ENCODE peak calls at places on chromosome 6, in four cellular contexts. One of them, this sample, is unnamed. For H3K4me1, the result is how much of the 10 kb centered on the place peaks cover.

GRCh38 chr6:64932486-64932885 is 774.5 kb downstream of the EYS start:
- DNase-seq in right lobe of liver: no peak
- DNase-seq in left ventricle myocardium inferior: no peak
- DNase-seq in GM12878: no peak
- DNase-seq in this sample: no peak

GRCh38 chr6:163030980-163031379 is 303.2 kb downstream of the PACRG start:
- DNase-seq in right lobe of liver: no peak
- DNase-seq in GM12878: no peak
- DNase-seq in left ventricle myocardium inferior: no peak
- DNase-seq in this sample: no peak

GRCh38 chr6:108492131-108492766 is 68.5 kb upstream of the FOXO3 start:
- DNase-seq in right lobe of liver: no peak
- DNase-seq in GM12878: no peak
- DNase-seq in left ventricle myocardium inferior: no peak
- DNase-seq in this sample: no peak

GRCh38 chr6:98927534-98927933 is 20.2 kb downstream of the FBXL4 start:
- DNase-seq in left ventricle myocardium inferior: no peak
- DNase-seq in right lobe of liver: peak
- DNase-seq in GM12878: no peak
- DNase-seq in this sample: no peak

GRCh38 chr6:52233975-52234823 is 10.1 kb downstream of the IL17F start:
- DNase-seq in GM12878: no peak
- DNase-seq in left ventricle myocardium inferior: no peak
- DNase-seq in right lobe of liver: peak
- DNase-seq in this sample: no peak

GRCh38 chr6:131379951-131380350 is 193.1 kb upstream of the ARG1 start:
- DNase-seq in left ventricle myocardium inferior: no peak
- DNase-seq in GM12878: no peak
- DNase-seq in right lobe of liver: no peak
- DNase-seq in this sample: no peak

GRCh38 chr6:110875548-110876169 is 1.1 kb downstream of the AMD1 start:
- DNase-seq in GM12878: no peak
- DNase-seq in left ventricle myocardium inferior: peak
- DNase-seq in right lobe of liver: no peak
- DNase-seq in this sample: peak

GRCh38 chr6:6217838-6218237 is 102.6 kb downstream of the F13A1 start:
- DNase-seq in left ventricle myocardium inferior: no peak
- DNase-seq in GM12878: no peak
- DNase-seq in right lobe of liver: no peak
- DNase-seq in this sample: no peak

GRCh38 chr6:77883849-77884248 is 231.0 kb downstream of the MEI4 start:
- DNase-seq in GM12878: no peak
- DNase-seq in right lobe of liver: no peak
- DNase-seq in left ventricle myocardium inferior: no peak
- DNase-seq in this sample: no peak

GRCh38 chr6:138869343-138869742 is 73.5 kb downstream of the ECT2L start:
- DNase-seq in right lobe of liver: no peak
- DNase-seq in left ventricle myocardium inferior: peak
- DNase-seq in GM12878: no peak
- DNase-seq in this sample: peak

GRCh38 chr6:151835396-151835795 is 27.9 kb downstream of the ESR1 start:
- DNase-seq in left ventricle myocardium inferior: no peak
- DNase-seq in right lobe of liver: no peak
- DNase-seq in GM12878: no peak
- DNase-seq in this sample: no peak

GRCh38 chr6:132286298-132287019 is 114.8 kb downstream of the MOXD1 start:
- DNase-seq in right lobe of liver: no peak
- DNase-seq in GM12878: no peak
- DNase-seq in left ventricle myocardium inferior: no peak
- DNase-seq in this sample: no peak

GRCh38 chr6:39801456-39802251 is 9.5 kb downstream of the DAAM2 start:
- DNase-seq in left ventricle myocardium inferior: no peak
- DNase-seq in right lobe of liver: peak
- DNase-seq in GM12878: no peak
- DNase-seq in this sample: no peak

GRCh38 chr6:150622941-150623874 is 23.5 kb downstream of the PLEKHG1 start:
- DNase-seq in GM12878: peak
- DNase-seq in right lobe of liver: no peak
- DNase-seq in left ventricle myocardium inferior: no peak
- DNase-seq in this sample: no peak

GRCh38 chr6:36663504-36664446 is 14.7 kb upstream of the CDKN1A start:
- DNase-seq in right lobe of liver: no peak
- DNase-seq in GM12878: no peak
- DNase-seq in left ventricle myocardium inferior: no peak
- DNase-seq in this sample: no peak

GRCh38 chr6:170476360-170476759 is 76.7 kb downstream of the PSMB1 start:
- DNase-seq in right lobe of liver: no peak
- DNase-seq in GM12878: peak
- DNase-seq in left ventricle myocardium inferior: no peak
- DNase-seq in this sample: no peak

GRCh38 chr6:125746731-125747588 is 2.5 kb upstream of the HEY2 start:
- DNase-seq in GM12878: no peak
- DNase-seq in left ventricle myocardium inferior: peak
- DNase-seq in right lobe of liver: peak
- DNase-seq in this sample: peak

GRCh38 chr6:112801681-112802080 is 454.6 kb downstream of the RFPL4B start:
- DNase-seq in right lobe of liver: no peak
- DNase-seq in left ventricle myocardium inferior: no peak
- DNase-seq in GM12878: no peak
- DNase-seq in this sample: no peak

GRCh38 chr6:169970306-169970988 is 219.0 kb downstream of the ERMARD start:
- DNase-seq in left ventricle myocardium inferior: peak
- DNase-seq in right lobe of liver: peak
- DNase-seq in GM12878: no peak
- DNase-seq in this sample: no peak

GRCh38 chr6:124131259-124131658 is 327.6 kb downstream of the NKAIN2 start:
- DNase-seq in left ventricle myocardium inferior: no peak
- DNase-seq in right lobe of liver: no peak
- DNase-seq in GM12878: no peak
- DNase-seq in this sample: no peak

GRCh38 chr6:134422426-134423231 is 104.7 kb upstream of the SGK1 start:
- DNase-seq in GM12878: no peak
- DNase-seq in left ventricle myocardium inferior: no peak
- DNase-seq in right lobe of liver: no peak
- DNase-seq in this sample: no peak

GRCh38 chr6:41936073-41936837 is 5.4 kb downstream of the CCND3 start:
- DNase-seq in left ventricle myocardium inferior: peak
- DNase-seq in right lobe of liver: peak
- DNase-seq in GM12878: peak
- DNase-seq in this sample: peak

GRCh38 chr6:55943329-55943728 is 67.9 kb upstream of the BMP5 start:
- DNase-seq in GM12878: no peak
- DNase-seq in left ventricle myocardium inferior: no peak
- DNase-seq in right lobe of liver: no peak
- DNase-seq in this sample: no peak

GRCh38 chr6:3039384-3039783 is 28.9 kb upstream of the RIPK1 start:
- DNase-seq in right lobe of liver: no peak
- DNase-seq in GM12878: no peak
- DNase-seq in left ventricle myocardium inferior: no peak
- DNase-seq in this sample: no peak

GRCh38 chr6:14671261-14671681 is 553.7 kb downstream of the CD83 start:
- DNase-seq in GM12878: no peak
- DNase-seq in left ventricle myocardium inferior: peak
- DNase-seq in right lobe of liver: no peak
- DNase-seq in this sample: peak

GRCh38 chr6:37137881-37138568 is 31.9 kb upstream of the PIM1 start:
- DNase-seq in GM12878: no peak
- DNase-seq in right lobe of liver: no peak
- DNase-seq in left ventricle myocardium inferior: no peak
- DNase-seq in this sample: no peak

GRCh38 chr6:147782302-147782701 is 273.8 kb downstream of the SAMD5 start:
- DNase-seq in GM12878: no peak
- DNase-seq in left ventricle myocardium inferior: no peak
- DNase-seq in right lobe of liver: no peak
- DNase-seq in this sample: no peak

GRCh38 chr6:157912326-157912725 is 69.3 kb upstream of the SYNJ2 start:
- DNase-seq in GM12878: no peak
- DNase-seq in left ventricle myocardium inferior: no peak
- DNase-seq in right lobe of liver: no peak
- DNase-seq in this sample: no peak

GRCh38 chr6:79466222-79466834 is 70.9 kb downstream of the LCA5 start:
- DNase-seq in left ventricle myocardium inferior: no peak
- DNase-seq in right lobe of liver: no peak
- DNase-seq in GM12878: no peak
- DNase-seq in this sample: no peak

GRCh38 chr6:134058622-134059366 is 6.4 kb upstream of the SLC2A12 start:
- DNase-seq in right lobe of liver: no peak
- DNase-seq in left ventricle myocardium inferior: peak
- DNase-seq in GM12878: no peak
- DNase-seq in this sample: peak

GRCh38 chr6:136344420-136344819 is 54.8 kb upstream of the BCLAF1 start:
- DNase-seq in GM12878: no peak
- DNase-seq in left ventricle myocardium inferior: no peak
- DNase-seq in right lobe of liver: no peak
- DNase-seq in this sample: no peak

GRCh38 chr6:4577406-4577805 is 198.8 kb upstream of the CDYL start:
- DNase-seq in GM12878: no peak
- DNase-seq in left ventricle myocardium inferior: no peak
- DNase-seq in right lobe of liver: no peak
- DNase-seq in this sample: no peak

GRCh38 chr6:128367437-128367836 is 153.0 kb downstream of the PTPRK start:
- DNase-seq in right lobe of liver: no peak
- DNase-seq in left ventricle myocardium inferior: no peak
- DNase-seq in GM12878: no peak
- DNase-seq in this sample: no peak

GRCh38 chr6:53982361-53983050 is 128.7 kb upstream of the MLIP start:
- DNase-seq in left ventricle myocardium inferior: no peak
- DNase-seq in GM12878: no peak
- DNase-seq in right lobe of liver: no peak
- DNase-seq in this sample: no peak

GRCh38 chr6:4913705-4914411 is 90.0 kb downstream of the RPP40 start:
- DNase-seq in GM12878: no peak
- DNase-seq in right lobe of liver: no peak
- DNase-seq in left ventricle myocardium inferior: no peak
- DNase-seq in this sample: no peak

GRCh38 chr6:113352029-113352801 is 504.9 kb upstream of the MARCKS start:
- DNase-seq in left ventricle myocardium inferior: no peak
- DNase-seq in GM12878: no peak
- DNase-seq in right lobe of liver: no peak
- DNase-seq in this sample: no peak

DNA sequence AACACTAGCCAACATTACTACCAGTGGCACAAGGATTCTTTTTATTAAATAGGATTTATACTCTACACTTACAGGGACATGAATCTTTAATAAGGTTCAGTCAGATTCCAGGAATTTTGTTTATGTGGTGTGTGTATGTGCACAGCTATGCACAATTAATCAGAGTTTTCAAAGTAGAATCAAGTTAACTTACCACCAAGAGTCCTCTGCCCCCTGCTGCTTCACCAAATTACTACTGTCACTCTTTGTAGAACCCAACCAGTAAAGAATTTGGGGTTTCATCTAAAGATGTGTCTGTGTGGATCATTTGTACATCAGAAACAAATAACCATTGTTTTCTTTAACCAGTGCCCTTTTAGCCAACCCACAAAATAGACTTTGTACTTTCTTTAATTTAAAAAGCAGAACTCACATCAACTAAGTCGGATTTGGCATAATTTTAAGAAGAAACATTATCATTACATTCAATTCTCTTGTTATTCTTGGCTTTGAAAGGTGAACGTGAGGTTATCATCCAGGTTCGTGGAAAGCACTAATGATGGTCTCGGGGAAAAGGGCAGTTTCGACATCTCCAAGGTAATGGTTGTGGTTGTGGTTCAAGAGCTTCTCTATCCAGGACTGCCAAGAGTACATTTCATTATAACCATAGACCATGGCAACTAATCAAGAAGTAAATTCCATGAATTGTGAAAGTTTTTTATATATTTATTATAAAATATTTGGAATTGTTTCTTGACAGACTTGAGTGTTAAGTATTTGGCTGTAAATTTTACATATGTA is 514.3 kb upstream of the ID4 start:
- DNase-seq in GM12878: no peak
- DNase-seq in right lobe of liver: no peak
- DNase-seq in left ventricle myocardium inferior: no peak
- DNase-seq in this sample: no peak
- H3K4me1 ChIP-seq in GM12878: under half
- H3K4me1 ChIP-seq in right lobe of liver: under half
- H3K4me1 ChIP-seq in left ventricle myocardium inferior: under half
- H3K4me1 ChIP-seq in this sample: under half

GRCh38 chr6:154950979-154951378 is 44.1 kb upstream of the TIAM2 start:
- DNase-seq in left ventricle myocardium inferior: no peak
- DNase-seq in GM12878: no peak
- DNase-seq in right lobe of liver: no peak
- DNase-seq in this sample: no peak
- H3K4me3 ChIP-seq in left ventricle myocardium inferior: no peak
- H3K4me3 ChIP-seq in GM12878: no peak
- H3K4me3 ChIP-seq in right lobe of liver: no peak
- H3K4me3 ChIP-seq in this sample: no peak

GRCh38 chr6:88983532-88983931 is 20.1 kb upstream of the RNGTT start:
- DNase-seq in GM12878: no peak
- DNase-seq in left ventricle myocardium inferior: no peak
- DNase-seq in right lobe of liver: peak
- DNase-seq in this sample: no peak
- TF ChIP-seq CTCF in GM12878: peak
- TF ChIP-seq CTCF in left ventricle myocardium inferior: peak
- TF ChIP-seq CTCF in right lobe of liver: peak
- TF ChIP-seq CTCF in this sample: peak

DNA sequence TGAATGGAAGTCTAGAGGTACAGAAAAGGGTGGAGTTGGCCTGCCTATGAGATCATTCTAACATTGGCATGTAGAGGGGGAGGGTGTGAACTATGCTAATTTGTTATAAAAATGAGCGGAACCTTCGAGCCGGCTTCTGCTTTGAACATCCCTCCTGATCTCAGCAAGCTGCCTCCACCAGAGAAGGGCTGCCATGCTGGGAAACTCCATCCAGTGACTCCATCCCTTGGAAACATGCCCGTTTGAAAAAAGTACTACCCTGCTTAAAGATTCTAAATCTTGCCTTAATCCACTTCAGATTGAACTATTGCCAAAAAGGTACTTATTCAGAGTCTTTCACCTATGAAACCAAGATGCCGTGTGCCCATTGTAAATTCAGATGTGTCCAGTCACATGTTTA is 43.6 kb upstream of the TMEM170B start:
- DNase-seq in GM12878: no peak
- DNase-seq in right lobe of liver: no peak
- DNase-seq in left ventricle myocardium inferior: no peak
- DNase-seq in this sample: no peak
- H3K4me1 ChIP-seq in GM12878: half or more
- H3K4me1 ChIP-seq in right lobe of liver: under half
- H3K4me1 ChIP-seq in left ventricle myocardium inferior: under half
- H3K4me1 ChIP-seq in this sample: under half

GRCh38 chr6:33320315-33321181 is 3.0 kb upstream of the ZBTB22 start:
- DNase-seq in left ventricle myocardium inferior: peak
- DNase-seq in right lobe of liver: peak
- DNase-seq in GM12878: no peak
- DNase-seq in this sample: peak
- H3K4me3 ChIP-seq in left ventricle myocardium inferior: peak
- H3K4me3 ChIP-seq in right lobe of liver: no peak
- H3K4me3 ChIP-seq in GM12878: peak
- H3K4me3 ChIP-seq in this sample: no peak

This sample was measured in heart right ventricle.